ENCODE peak calls at places on chromosomes 3 and 15, in nine cellular contexts. Y, C, G, N, O, P, K, S and F are unnamed samples.

GRCh38 chr3:169179193-169180122 is 484.1 kb downstream of the MECOM start:
- DNase-seq in K (no peak), S (no peak), G (no peak), Y (no peak), P (no peak), N (no peak), O (no peak), C (no peak), F (no peak)

GRCh38 chr3:4343258-4343657 is 40.1 kb downstream of the SETMAR start:
- DNase-seq in N (no peak), P (no peak), O (no peak), K (no peak), C (no peak), Y (peak), S (no peak), G (no peak), F (no peak)

GRCh38 chr3:102531686-102532085 is 96.9 kb downstream of the ZPLD1 start:
- DNase-seq in S (no peak), P (no peak), C (no peak), G (no peak), N (no peak), Y (no peak), O (no peak), K (no peak), F (no peak)

GRCh38 chr3:134374791-134375541 is 719 bp upstream of the AMOTL2 start:
- DNase-seq in P (no peak), S (no peak), O (no peak), N (peak), Y (no peak), C (no peak), K (no peak), G (peak), F (no peak)

GRCh38 chr3:65953301-65953812 is 85.4 kb downstream of the MAGI1 start:
- DNase-seq in C (no peak), O (no peak), Y (no peak), K (no peak), G (no peak), S (no peak), P (no peak), N (peak), F (no peak)

GRCh38 chr15:66938114-66938830 is 127.1 kb upstream of the SMAD3 start:
- DNase-seq in P (no peak), C (no peak), G (no peak), S (no peak), O (no peak), Y (no peak), K (no peak), N (no peak), F (no peak)

GRCh38 chr3:53234130-53234840 is 21.5 kb downstream of the TKT start:
- DNase-seq in Y (no peak), O (no peak), N (no peak), P (no peak), C (no peak), S (no peak), G (no peak), K (no peak), F (no peak)

GRCh38 chr3:112752092-112752512 is 94.6 kb downstream of the CD200R1L start:
- DNase-seq in C (no peak), P (no peak), N (no peak), Y (peak), S (no peak), O (no peak), G (peak), K (no peak), F (no peak)

GRCh38 chr15:87326274-87326673 is 930.3 kb downstream of the NTRK3 start:
- DNase-seq in N (no peak), O (no peak), K (no peak), Y (no peak), S (no peak), C (no peak), P (no peak), G (no peak), F (peak)